ENCODE peak calls at places on chromosome 1, in ten cellular contexts. X is tibial nerve, Q is A549, J is IMR-90, U is uterus, D is endothelial cell of umbilical vein, Z is heart left ventricle, Y is stomach, H is adrenal gland, I is gastrocnemius medialis. K is an unnamed sample.

GRCh38 chr1:244862354-244862698 is 2.0 kb downstream of the HNRNPU start:
- DNase-seq in H (no peak), Z (no peak), X (no peak), I (no peak), J (no peak), D (no peak), Q (peak; percentile 38), U (no peak), Y (no peak), K (no peak)

GRCh38 chr1:25634896-25635295 is 18.3 kb downstream of the MAN1C1 start:
- DNase-seq in U (no peak), Y (no peak), D (no peak), Q (no peak), I (no peak), J (no peak), X (no peak), Z (no peak), H (no peak), K (no peak)

GRCh38 chr1:204826970-204827369 is 43.7 kb upstream of the NFASC start:
- DNase-seq in J (no peak), I (no peak), Y (no peak), U (no peak), X (no peak), D (no peak), H (no peak), Q (peak; percentile 50), Z (no peak), K (no peak)

GRCh38 chr1:205792481-205792881 is 17.2 kb upstream of the RAB29 start:
- DNase-seq in U (no peak), Q (no peak), I (no peak), H (no peak), X (no peak), Z (no peak), J (no peak), Y (no peak), D (no peak), K (no peak)

GRCh38 chr1:85307987-85308836 is 31.8 kb upstream of the BCL10 start:
- DNase-seq in X (peak; percentile 85), J (peak; percentile 84), U (peak; percentile 89), I (peak; percentile 78), D (peak; percentile 91), Q (peak; percentile 84), Z (peak; percentile 88), Y (peak; percentile 90), H (peak; percentile 93), K (peak; percentile 89)

GRCh38 chr1:88910401-88910800 is 19.0 kb upstream of the GTF2B start:
- DNase-seq in U (no peak), Z (no peak), X (no peak), H (no peak), D (no peak), Q (no peak), J (no peak), I (no peak), Y (no peak), K (no peak)

GRCh38 chr1:146031476-146031875 is 9.9 kb upstream of the HJV start:
- DNase-seq in Q (no peak), D (no peak), X (no peak), H (no peak), Z (no peak), U (no peak), I (no peak), Y (no peak), J (no peak), K (no peak)

GRCh38 chr1:10630661-10631120 is 155.9 kb downstream of the PEX14 start:
- DNase-seq in X (no peak), I (no peak), U (no peak), H (no peak), Z (no peak), Q (no peak), J (no peak), Y (no peak), D (no peak), K (peak; percentile 34)

GRCh38 chr1:176880954-176881595 is 283.4 kb downstream of the ASTN1 start:
- DNase-seq in D (peak; percentile 46), U (peak; percentile 67), X (peak; percentile 68), H (peak; percentile 74), Z (peak; percentile 58), Y (peak; percentile 76), Q (peak; percentile 69), I (peak; percentile 42), J (peak; percentile 62), K (peak; percentile 47)

GRCh38 chr1:98813738-98814309 is 152.3 kb downstream of the SNX7 start:
- DNase-seq in Q (no peak), J (no peak), Z (no peak), X (no peak), I (no peak), D (no peak), U (no peak), H (no peak), Y (no peak), K (no peak)

GRCh38 chr1:231410041-231410591 is 12.0 kb downstream of the EGLN1 start:
- DNase-seq in J (peak; percentile 88), I (peak; percentile 93), Z (no peak), H (no peak), Q (no peak), Y (no peak), D (no peak), U (no peak), X (no peak), K (no peak)

GRCh38 chr1:225875044-225875822 is 6.9 kb downstream of the TMEM63A start:
- DNase-seq in H (no peak), X (no peak), Z (no peak), D (no peak), Q (no peak), I (no peak), U (no peak), J (no peak), Y (peak; percentile 85), K (no peak)

GRCh38 chr1:228276361-228276831 is 68.6 kb downstream of the OBSCN start:
- DNase-seq in X (no peak), Z (peak; percentile 20), H (peak; percentile 37), Y (no peak), U (no peak), I (peak; percentile 68), D (peak; percentile 13), Q (no peak), J (no peak), K (no peak)

GRCh38 chr1:94680008-94680377 is 138.4 kb upstream of the F3 start:
- DNase-seq in H (no peak), J (no peak), U (no peak), Z (no peak), Q (no peak), D (no peak), X (no peak), I (no peak), Y (no peak), K (no peak)
- TF ChIP-seq CTCF in H (no peak), J (no peak), U (no peak), Z (no peak), Q (no peak), D (no peak), X (no peak), I (no peak), Y (no peak), K (no peak)

GRCh38 chr1:1324524-1325287 is at the start of the genes CPTP and INTS11:
- DNase-seq in X (peak; percentile 83), I (peak; percentile 91), Y (peak; percentile 95), Q (peak; percentile 89), D (peak; percentile 89), U (peak; percentile 93), Z (peak; percentile 94), J (peak; percentile 85), H (peak; percentile 96), K (peak; percentile 95)
- TF ChIP-seq POLR2A in X (peak; percentile 12), I (peak; percentile 76), Y (no peak), Q (peak; percentile 67), D (peak; percentile 81), U (peak; percentile 90), Z (peak; percentile 52), J (peak; percentile 81), H (peak; percentile 35), K (peak; percentile 70)

DNA sequence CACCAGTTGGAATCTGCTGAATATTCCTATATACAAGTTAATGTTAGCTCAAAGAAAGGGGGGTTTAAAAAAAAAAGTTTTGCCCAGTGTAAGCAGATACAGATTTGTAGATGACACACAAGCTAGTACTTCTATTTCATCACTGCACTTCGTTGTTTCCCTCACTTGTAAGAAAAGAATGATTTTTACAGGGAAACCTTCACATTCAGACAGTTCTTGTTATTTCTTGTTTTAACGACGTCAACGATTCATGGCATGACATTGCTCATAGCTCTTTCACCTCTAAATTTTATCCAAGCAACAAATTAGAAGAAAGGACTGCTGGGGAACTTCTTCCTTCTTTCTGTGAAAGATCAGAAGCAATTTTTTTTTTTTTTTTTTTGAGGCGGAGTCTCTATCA is 25.7 kb upstream of the C1orf105 start:
- DNase-seq in I (no peak), H (no peak), Z (no peak), Q (no peak), Y (no peak), U (no peak), J (peak; percentile 34), X (no peak), D (no peak), K (no peak)
- H3K4me1 ChIP-seq in I (peaks cover 19% of the 10 kb centered on the region), H (peaks cover 11% of the 10 kb centered on the region), Z (no peaks in the 10 kb centered on the region), Q (peaks cover 26% of the 10 kb centered on the region), Y (peaks cover 59% of the 10 kb centered on the region), U (no peaks in the 10 kb centered on the region), J (peaks cover 2% of the 10 kb centered on the region), X (peaks cover 5% of the 10 kb centered on the region), D (peaks cover 28% of the 10 kb centered on the region), K (peaks cover 5% of the 10 kb centered on the region)

GRCh38 chr1:203077367-203077766 is 8.4 kb downstream of the MYOG start:
- DNase-seq in I (peak; percentile 54), Z (no peak), D (no peak), Y (no peak), Q (no peak), U (no peak), X (no peak), H (no peak), J (no peak), K (no peak)
- TF ChIP-seq CTCF in I (no peak), Z (no peak), D (no peak), Y (no peak), Q (no peak), U (no peak), X (no peak), H (no peak), J (no peak), K (no peak)

K was measured in ovary.